ENCODE peak calls at places on chromosome 17, in four cellular contexts. One of them, this sample, is unnamed. For H3K36me3, the result is how much of the 10 kb centered on the place peaks cover.

GRCh38 chr17:31825961-31826691 is 32.9 kb downstream of the COPRS start:
- DNase-seq in fibroblast of lung: no peak
- DNase-seq in GM23248: peak
- DNase-seq in PC-9: peak
- DNase-seq in this sample: peak

GRCh38 chr17:296906-297690 is 55.5 kb downstream of the RPH3AL start:
- DNase-seq in fibroblast of lung: no peak
- DNase-seq in GM23248: no peak
- DNase-seq in PC-9: no peak
- DNase-seq in this sample: no peak

GRCh38 chr17:67375761-67376160 is 1.3 kb upstream of the PITPNC1 start:
- DNase-seq in fibroblast of lung: no peak
- DNase-seq in GM23248: no peak
- DNase-seq in PC-9: no peak
- DNase-seq in this sample: no peak

GRCh38 chr17:39674179-39674578 is 5.9 kb downstream of the PNMT start:
- DNase-seq in fibroblast of lung: no peak
- DNase-seq in GM23248: no peak
- DNase-seq in PC-9: no peak
- DNase-seq in this sample: no peak

GRCh38 chr17:72119963-72120877 is 600 bp upstream of the SOX9 start:
- DNase-seq in fibroblast of lung: peak
- DNase-seq in GM23248: peak
- DNase-seq in PC-9: peak
- DNase-seq in this sample: peak

GRCh38 chr17:65261152-65261551 is 124.0 kb downstream of the RGS9 start:
- DNase-seq in fibroblast of lung: no peak
- DNase-seq in GM23248: no peak
- DNase-seq in PC-9: no peak
- DNase-seq in this sample: no peak

GRCh38 chr17:11980813-11981212 is 16.5 kb downstream of the ZNF18 start:
- DNase-seq in fibroblast of lung: no peak
- DNase-seq in GM23248: peak
- DNase-seq in PC-9: no peak
- DNase-seq in this sample: peak

GRCh38 chr17:16934133-16934795 is 37.7 kb downstream of the TNFRSF13B start:
- DNase-seq in fibroblast of lung: no peak
- DNase-seq in GM23248: no peak
- DNase-seq in PC-9: no peak
- DNase-seq in this sample: no peak

GRCh38 chr17:17837966-17838962 is 1.5 kb upstream of the SREBF1 start:
- DNase-seq in fibroblast of lung: peak
- DNase-seq in GM23248: peak
- DNase-seq in PC-9: peak
- DNase-seq in this sample: peak

GRCh38 chr17:52027620-52028019 is 130.9 kb downstream of the CA10 start:
- DNase-seq in fibroblast of lung: peak
- DNase-seq in GM23248: peak
- DNase-seq in PC-9: no peak
- DNase-seq in this sample: peak

GRCh38 chr17:19714542-19715411 is 1.6 kb downstream of the SLC47A2 start:
- DNase-seq in fibroblast of lung: no peak
- DNase-seq in GM23248: no peak
- DNase-seq in PC-9: peak
- DNase-seq in this sample: no peak

GRCh38 chr17:61579961-61580360 is 11.1 kb downstream of the NACA2 start:
- DNase-seq in fibroblast of lung: no peak
- DNase-seq in GM23248: peak
- DNase-seq in PC-9: no peak
- DNase-seq in this sample: no peak

GRCh38 chr17:68238488-68238887 is 9.4 kb upstream of the AMZ2 start:
- DNase-seq in fibroblast of lung: no peak
- DNase-seq in GM23248: no peak
- DNase-seq in PC-9: no peak
- DNase-seq in this sample: no peak

GRCh38 chr17:7838291-7839075 is 4.5 kb downstream of the KDM6B start:
- DNase-seq in fibroblast of lung: peak
- DNase-seq in GM23248: peak
- DNase-seq in PC-9: no peak
- DNase-seq in this sample: no peak

GRCh38 chr17:57810740-57811632 is 38.9 kb downstream of the MRPS23 start:
- DNase-seq in fibroblast of lung: peak
- DNase-seq in GM23248: peak
- DNase-seq in PC-9: no peak
- DNase-seq in this sample: no peak

GRCh38 chr17:39667262-39668140 is 752 bp upstream of the PNMT start:
- DNase-seq in fibroblast of lung: no peak
- DNase-seq in GM23248: peak
- DNase-seq in PC-9: peak
- DNase-seq in this sample: no peak

GRCh38 chr17:59627770-59628171 is 8.1 kb downstream of the CLTC start:
- DNase-seq in fibroblast of lung: no peak
- DNase-seq in GM23248: no peak
- DNase-seq in PC-9: no peak
- DNase-seq in this sample: no peak

GRCh38 chr17:61825448-61826137 is 37.7 kb downstream of the BRIP1 start:
- DNase-seq in fibroblast of lung: no peak
- DNase-seq in GM23248: no peak
- DNase-seq in PC-9: no peak
- DNase-seq in this sample: no peak

GRCh38 chr17:77580531-77580930 is 378.0 kb upstream of the TNRC6C start:
- DNase-seq in fibroblast of lung: no peak
- DNase-seq in GM23248: no peak
- DNase-seq in PC-9: no peak
- DNase-seq in this sample: no peak

GRCh38 chr17:15393414-15393813 is 52.0 kb upstream of the TEKT3 start:
- DNase-seq in fibroblast of lung: no peak
- DNase-seq in GM23248: no peak
- DNase-seq in PC-9: no peak
- DNase-seq in this sample: peak
- TF ChIP-seq EZH2 in fibroblast of lung: no peak
- TF ChIP-seq EZH2 in GM23248: no peak
- TF ChIP-seq EZH2 in PC-9: no peak
- TF ChIP-seq EZH2 in this sample: no peak

GRCh38 chr17:43315369-43315768 is 81.6 kb upstream of the RNU2-1 start:
- DNase-seq in fibroblast of lung: no peak
- DNase-seq in GM23248: no peak
- DNase-seq in PC-9: no peak
- DNase-seq in this sample: no peak

GRCh38 chr17:43314582-43314981 is 80.8 kb upstream of the RNU2-1 start:
- DNase-seq in fibroblast of lung: no peak
- DNase-seq in GM23248: peak
- DNase-seq in PC-9: no peak
- DNase-seq in this sample: no peak

GRCh38 chr17:43312011-43312410 is 78.2 kb upstream of the RNU2-1 start:
- DNase-seq in fibroblast of lung: no peak
- DNase-seq in GM23248: no peak
- DNase-seq in PC-9: no peak
- DNase-seq in this sample: no peak

GRCh38 chr17:43308999-43309398 is 75.2 kb upstream of the RNU2-1 start:
- DNase-seq in fibroblast of lung: no peak
- DNase-seq in GM23248: no peak
- DNase-seq in PC-9: no peak
- DNase-seq in this sample: no peak

GRCh38 chr17:43309505-43310329 is 75.9 kb upstream of the RNU2-1 start:
- DNase-seq in fibroblast of lung: no peak
- DNase-seq in GM23248: no peak
- DNase-seq in PC-9: no peak
- DNase-seq in this sample: no peak
- H2AFZ ChIP-seq in fibroblast of lung: no peak
- H2AFZ ChIP-seq in GM23248: no peak
- H2AFZ ChIP-seq in PC-9: no peak
- H2AFZ ChIP-seq in this sample: no peak

GRCh38 chr17:44159519-44160210 is 10.8 kb upstream of the ASB16 start:
- DNase-seq in fibroblast of lung: no peak
- DNase-seq in GM23248: no peak
- DNase-seq in PC-9: no peak
- DNase-seq in this sample: no peak
- H3K36me3 ChIP-seq in fibroblast of lung: under half
- H3K36me3 ChIP-seq in GM23248: under half
- H3K36me3 ChIP-seq in PC-9: under half
- H3K36me3 ChIP-seq in this sample: under half

GRCh38 chr17:41702712-41703111 is 9.4 kb upstream of the GAST start:
- DNase-seq in fibroblast of lung: no peak
- DNase-seq in GM23248: no peak
- DNase-seq in PC-9: no peak
- DNase-seq in this sample: no peak

GRCh38 chr17:41710472-41711090 is 1.6 kb upstream of the GAST start:
- DNase-seq in fibroblast of lung: peak
- DNase-seq in GM23248: peak
- DNase-seq in PC-9: no peak
- DNase-seq in this sample: peak

GRCh38 chr17:41707803-41708669 is 4.1 kb upstream of the GAST start:
- DNase-seq in fibroblast of lung: no peak
- DNase-seq in GM23248: no peak
- DNase-seq in PC-9: no peak
- DNase-seq in this sample: no peak

DNA sequence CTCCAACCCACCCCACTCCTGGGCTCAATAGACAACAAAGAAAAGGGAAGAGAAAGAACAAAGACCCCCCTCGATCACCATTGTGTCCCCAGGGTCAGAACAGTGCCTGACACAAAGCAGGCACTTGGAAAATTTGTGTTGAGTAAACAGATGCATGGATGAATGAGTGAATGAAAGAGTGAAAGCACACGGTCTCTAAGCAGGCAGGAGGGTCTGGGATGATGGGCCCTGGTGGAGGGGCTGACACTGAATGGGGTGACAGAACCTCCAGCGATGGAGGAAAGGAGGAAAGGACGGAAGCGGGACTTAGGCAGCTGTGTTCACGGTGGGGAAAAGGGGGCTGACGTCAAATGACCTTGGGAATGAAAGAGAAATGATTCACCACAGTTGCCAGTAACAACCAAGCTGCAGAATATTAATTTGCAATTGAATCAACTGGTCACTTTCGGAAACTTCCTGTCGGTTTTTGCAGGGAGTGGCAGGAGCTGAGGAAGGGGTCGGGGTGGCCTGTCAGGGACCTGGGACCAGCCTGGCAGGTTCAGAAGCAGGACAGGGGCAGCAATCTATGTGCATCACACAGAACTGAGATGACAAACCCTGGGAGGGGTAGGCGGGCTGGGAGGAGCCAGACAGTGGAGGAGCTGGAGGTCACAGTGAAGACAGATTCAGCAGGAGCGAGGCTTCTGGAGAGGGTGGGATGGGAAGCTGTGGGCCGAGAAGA is 6.7 kb upstream of the GAST start:
- DNase-seq in fibroblast of lung: peak
- DNase-seq in GM23248: no peak
- DNase-seq in PC-9: no peak
- DNase-seq in this sample: no peak
- TF ChIP-seq EZH2 in fibroblast of lung: no peak
- TF ChIP-seq EZH2 in GM23248: no peak
- TF ChIP-seq EZH2 in PC-9: no peak
- TF ChIP-seq EZH2 in this sample: no peak

DNA sequence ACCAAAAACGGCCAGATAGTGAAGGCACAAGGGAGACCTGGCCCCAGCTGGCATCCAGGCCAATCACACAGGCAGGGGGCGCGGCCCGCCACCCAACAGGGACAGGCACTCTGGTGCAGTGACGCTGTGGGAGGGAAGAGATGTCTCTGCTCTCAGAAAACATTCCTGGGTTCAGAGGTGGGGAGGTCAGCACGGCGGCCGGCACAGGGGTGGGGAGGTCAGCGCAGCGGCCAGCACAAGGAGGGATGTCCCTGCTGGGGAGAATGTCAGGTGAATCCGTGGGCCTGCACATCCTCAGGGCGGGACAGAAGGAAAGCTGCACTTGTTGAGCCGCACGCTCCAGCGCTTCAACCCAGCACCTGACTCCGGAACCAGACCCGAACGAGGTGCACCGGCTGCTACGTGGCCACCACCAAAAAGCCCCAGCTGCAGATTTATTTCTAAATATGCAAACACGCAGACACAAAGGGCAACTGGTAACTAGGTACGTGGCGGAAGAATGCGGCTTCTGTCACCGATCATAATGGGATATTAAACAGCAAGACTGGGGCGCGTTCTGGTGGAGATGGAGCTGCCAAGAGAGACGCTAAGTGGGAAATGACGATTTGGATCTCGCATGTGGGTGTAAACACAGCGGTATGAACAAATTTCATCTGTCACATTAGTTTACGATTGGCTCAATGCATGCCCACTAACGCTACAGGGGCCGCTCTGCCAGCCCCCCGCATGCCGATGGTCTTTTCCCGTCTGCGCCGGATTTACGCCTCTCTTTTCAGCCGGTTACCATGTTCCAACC is 15.6 kb downstream of the SLC38A10 start:
- DNase-seq in fibroblast of lung: no peak
- DNase-seq in GM23248: no peak
- DNase-seq in PC-9: no peak
- DNase-seq in this sample: no peak
- H2AFZ ChIP-seq in fibroblast of lung: no peak
- H2AFZ ChIP-seq in GM23248: no peak
- H2AFZ ChIP-seq in PC-9: no peak
- H2AFZ ChIP-seq in this sample: no peak

GRCh38 chr17:28623696-28624095 is 9.7 kb upstream of the RSKR start:
- DNase-seq in fibroblast of lung: no peak
- DNase-seq in GM23248: no peak
- DNase-seq in PC-9: no peak
- DNase-seq in this sample: no peak
- H3K36me3 ChIP-seq in fibroblast of lung: under half
- H3K36me3 ChIP-seq in GM23248: half or more
- H3K36me3 ChIP-seq in PC-9: under half
- H3K36me3 ChIP-seq in this sample: under half

GRCh38 chr17:36641877-36642845 is 40.8 kb downstream of the MRM1 start:
- DNase-seq in fibroblast of lung: no peak
- DNase-seq in GM23248: peak
- DNase-seq in PC-9: no peak
- DNase-seq in this sample: no peak

GRCh38 chr17:36643086-36643685 is 41.8 kb downstream of the MRM1 start:
- DNase-seq in fibroblast of lung: no peak
- DNase-seq in GM23248: no peak
- DNase-seq in PC-9: no peak
- DNase-seq in this sample: no peak

GRCh38 chr17:36641331-36641876 is 40.0 kb downstream of the MRM1 start:
- DNase-seq in fibroblast of lung: no peak
- DNase-seq in GM23248: no peak
- DNase-seq in PC-9: no peak
- DNase-seq in this sample: no peak

GRCh38 chr17:36640836-36641235 is 39.5 kb downstream of the MRM1 start:
- DNase-seq in fibroblast of lung: no peak
- DNase-seq in GM23248: no peak
- DNase-seq in PC-9: no peak
- DNase-seq in this sample: no peak

DNA sequence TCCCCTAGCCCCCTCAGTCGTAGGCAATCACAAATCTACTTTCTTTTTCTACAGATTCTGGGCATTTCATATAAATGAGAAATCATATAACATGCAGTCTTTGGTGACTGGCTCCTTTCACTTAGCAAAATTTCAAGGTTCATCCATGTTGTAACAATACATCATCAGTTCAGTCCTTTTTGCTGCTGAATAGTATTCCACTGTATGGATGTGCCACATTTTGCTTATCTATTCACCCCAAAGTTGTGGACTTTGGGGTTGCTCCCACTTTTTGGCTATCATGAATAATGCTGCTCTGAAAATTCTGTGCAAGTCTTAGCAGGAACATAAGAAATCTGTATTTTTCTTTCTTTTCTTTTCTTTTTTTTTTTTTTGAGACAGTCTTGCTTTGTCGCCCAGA is 39.0 kb downstream of the MRM1 start:
- DNase-seq in fibroblast of lung: no peak
- DNase-seq in GM23248: no peak
- DNase-seq in PC-9: no peak
- DNase-seq in this sample: no peak
- TF ChIP-seq EZH2 in fibroblast of lung: no peak
- TF ChIP-seq EZH2 in GM23248: no peak
- TF ChIP-seq EZH2 in PC-9: no peak
- TF ChIP-seq EZH2 in this sample: no peak

This sample was measured in PC-3.